ENCODE peak calls at places on chromosomes 7 and 10, in six cellular contexts. One of them, this sample, is unnamed.
A peak's percentile ranks its signal among the peaks of the same experiment; 100 is the strongest.

GRCh38 chr10:68871105-68871711 is 29.9 kb upstream of the DDX50 start:
- DNase-seq in GM12891: no peak
- DNase-seq in Kasumi-1: no peak
- DNase-seq in mesothelial cell of epicardium: no peak
- DNase-seq in hepatic stellate cell: peak; percentile 46
- DNase-seq in A172: peak; percentile 77
- DNase-seq in this sample: peak; percentile 55

GRCh38 chr10:72295330-72295910 is 21.7 kb downstream of the DDIT4 start:
- DNase-seq in GM12891: no peak
- DNase-seq in hepatic stellate cell: no peak
- DNase-seq in mesothelial cell of epicardium: no peak
- DNase-seq in Kasumi-1: no peak
- DNase-seq in A172: no peak
- DNase-seq in this sample: no peak

GRCh38 chr10:92074126-92074887 is 150.7 kb downstream of the BTAF1 start:
- DNase-seq in GM12891: no peak
- DNase-seq in A172: no peak
- DNase-seq in mesothelial cell of epicardium: no peak
- DNase-seq in hepatic stellate cell: no peak
- DNase-seq in Kasumi-1: peak; percentile 61
- DNase-seq in this sample: no peak

GRCh38 chr7:144792050-144792449 is 43.8 kb downstream of the TPK1 start:
- DNase-seq in Kasumi-1: no peak
- DNase-seq in GM12891: no peak
- DNase-seq in hepatic stellate cell: no peak
- DNase-seq in mesothelial cell of epicardium: no peak
- DNase-seq in A172: no peak
- DNase-seq in this sample: no peak

GRCh38 chr7:157302314-157302711 is 34.5 kb upstream of the DNAJB6 start:
- DNase-seq in mesothelial cell of epicardium: no peak
- DNase-seq in A172: peak; percentile 87
- DNase-seq in Kasumi-1: peak; percentile 96
- DNase-seq in hepatic stellate cell: no peak
- DNase-seq in GM12891: peak; percentile 67
- DNase-seq in this sample: peak; percentile 86

GRCh38 chr7:116670409-116671036 is 1.5 kb upstream of the MET start:
- DNase-seq in hepatic stellate cell: no peak
- DNase-seq in Kasumi-1: no peak
- DNase-seq in GM12891: no peak
- DNase-seq in mesothelial cell of epicardium: no peak
- DNase-seq in A172: no peak
- DNase-seq in this sample: no peak

GRCh38 chr10:125130886-125131285 is 29.5 kb downstream of the CTBP2 start:
- DNase-seq in GM12891: no peak
- DNase-seq in A172: no peak
- DNase-seq in hepatic stellate cell: no peak
- DNase-seq in Kasumi-1: no peak
- DNase-seq in mesothelial cell of epicardium: no peak
- DNase-seq in this sample: no peak

GRCh38 chr7:141342664-141343400 is 208.4 kb upstream of the AGK start:
- DNase-seq in mesothelial cell of epicardium: no peak
- DNase-seq in Kasumi-1: no peak
- DNase-seq in hepatic stellate cell: no peak
- DNase-seq in GM12891: no peak
- DNase-seq in A172: no peak
- DNase-seq in this sample: no peak

GRCh38 chr7:20310963-20311742 is 19.5 kb upstream of the ITGB8 start:
- DNase-seq in GM12891: no peak
- DNase-seq in A172: peak; percentile 77
- DNase-seq in mesothelial cell of epicardium: no peak
- DNase-seq in Kasumi-1: peak; percentile 42
- DNase-seq in hepatic stellate cell: no peak
- DNase-seq in this sample: peak; percentile 59

GRCh38 chr10:129120441-129120840 is 346.6 kb upstream of the MGMT start:
- DNase-seq in GM12891: no peak
- DNase-seq in mesothelial cell of epicardium: no peak
- DNase-seq in hepatic stellate cell: no peak
- DNase-seq in Kasumi-1: no peak
- DNase-seq in A172: no peak
- DNase-seq in this sample: no peak

GRCh38 chr7:114589436-114589835 is 174.8 kb downstream of the FOXP2 start:
- DNase-seq in hepatic stellate cell: no peak
- DNase-seq in Kasumi-1: no peak
- DNase-seq in GM12891: no peak
- DNase-seq in mesothelial cell of epicardium: no peak
- DNase-seq in A172: no peak
- DNase-seq in this sample: no peak

GRCh38 chr7:24718431-24718831 is 38.8 kb downstream of the GSDME start:
- DNase-seq in mesothelial cell of epicardium: no peak
- DNase-seq in hepatic stellate cell: no peak
- DNase-seq in A172: no peak
- DNase-seq in Kasumi-1: no peak
- DNase-seq in GM12891: no peak
- DNase-seq in this sample: no peak

GRCh38 chr7:158695726-158696452 is 8.7 kb downstream of the NCAPG2 start:
- DNase-seq in Kasumi-1: peak; percentile 98
- DNase-seq in mesothelial cell of epicardium: no peak
- DNase-seq in hepatic stellate cell: peak; percentile 61
- DNase-seq in GM12891: no peak
- DNase-seq in A172: peak; percentile 71
- DNase-seq in this sample: peak; percentile 66

GRCh38 chr7:146937836-146938235 is 821.2 kb downstream of the CNTNAP2 start:
- DNase-seq in hepatic stellate cell: no peak
- DNase-seq in Kasumi-1: no peak
- DNase-seq in GM12891: no peak
- DNase-seq in mesothelial cell of epicardium: no peak
- DNase-seq in A172: no peak
- DNase-seq in this sample: no peak

GRCh38 chr7:16609842-16610450 is 35.6 kb downstream of the ANKMY2 start:
- DNase-seq in GM12891: no peak
- DNase-seq in Kasumi-1: peak; percentile 2
- DNase-seq in hepatic stellate cell: no peak
- DNase-seq in A172: no peak
- DNase-seq in mesothelial cell of epicardium: no peak
- DNase-seq in this sample: no peak

GRCh38 chr10:78312197-78313046 is 278.8 kb downstream of the RPS24 start:
- DNase-seq in hepatic stellate cell: peak; percentile 63
- DNase-seq in A172: no peak
- DNase-seq in GM12891: no peak
- DNase-seq in Kasumi-1: no peak
- DNase-seq in mesothelial cell of epicardium: peak; percentile 19
- DNase-seq in this sample: peak; percentile 76

GRCh38 chr7:12581897-12582296 is 11.4 kb downstream of the SCIN start:
- DNase-seq in Kasumi-1: no peak
- DNase-seq in hepatic stellate cell: no peak
- DNase-seq in GM12891: no peak
- DNase-seq in mesothelial cell of epicardium: no peak
- DNase-seq in A172: no peak
- DNase-seq in this sample: no peak

GRCh38 chr7:49774459-49775064 is 1.1 kb downstream of the VWC2 start:
- DNase-seq in hepatic stellate cell: no peak
- DNase-seq in mesothelial cell of epicardium: peak; percentile 48
- DNase-seq in Kasumi-1: no peak
- DNase-seq in A172: no peak
- DNase-seq in GM12891: no peak
- DNase-seq in this sample: no peak

GRCh38 chr7:155069992-155070827 is at the start of gene HTR5A:
- DNase-seq in mesothelial cell of epicardium: peak; percentile 96
- DNase-seq in A172: peak; percentile 46
- DNase-seq in Kasumi-1: peak; percentile 84
- DNase-seq in hepatic stellate cell: peak; percentile 77
- DNase-seq in GM12891: peak; percentile 94
- DNase-seq in this sample: peak; percentile 78

GRCh38 chr7:47513741-47514241 is 68.1 kb downstream of the TNS3 start:
- DNase-seq in mesothelial cell of epicardium: no peak
- DNase-seq in A172: peak; percentile 51
- DNase-seq in GM12891: no peak
- DNase-seq in hepatic stellate cell: peak; percentile 71
- DNase-seq in Kasumi-1: peak; percentile 30
- DNase-seq in this sample: peak; percentile 92

GRCh38 chr10:45071043-45071813 is 70.5 kb downstream of the ZNF22 start:
- DNase-seq in mesothelial cell of epicardium: no peak
- DNase-seq in hepatic stellate cell: no peak
- DNase-seq in A172: no peak
- DNase-seq in Kasumi-1: no peak
- DNase-seq in GM12891: no peak
- DNase-seq in this sample: no peak

This sample was measured in SJSA1.